ENCODE peak calls at places on chromosomes 1 and 21, in seven cellular contexts. One of them, this sample, is unnamed.

GRCh38 chr1:232904566-232904965 is 45.8 kb upstream of the NTPCR start:
- DNase-seq in mammary epithelial cell: peak
- DNase-seq in colonic mucosa: no peak
- DNase-seq in endothelial cell of umbilical vein: no peak
- DNase-seq in endodermal cell: no peak
- DNase-seq in fibroblast of lung: peak
- DNase-seq in keratinocyte: peak
- DNase-seq in this sample: no peak

GRCh38 chr1:223742861-223743517 is 30.6 kb downstream of the CAPN2 start:
- DNase-seq in colonic mucosa: no peak
- DNase-seq in endothelial cell of umbilical vein: peak
- DNase-seq in mammary epithelial cell: no peak
- DNase-seq in endodermal cell: no peak
- DNase-seq in keratinocyte: no peak
- DNase-seq in fibroblast of lung: no peak
- DNase-seq in this sample: no peak

GRCh38 chr1:107750364-107750959 is 214.5 kb downstream of the VAV3 start:
- DNase-seq in endodermal cell: peak
- DNase-seq in mammary epithelial cell: peak
- DNase-seq in fibroblast of lung: peak
- DNase-seq in keratinocyte: peak
- DNase-seq in colonic mucosa: peak
- DNase-seq in endothelial cell of umbilical vein: peak
- DNase-seq in this sample: peak

GRCh38 chr1:209790286-209791193 is 6.2 kb upstream of the C1orf74 start:
- DNase-seq in keratinocyte: no peak
- DNase-seq in fibroblast of lung: peak
- DNase-seq in colonic mucosa: no peak
- DNase-seq in endodermal cell: no peak
- DNase-seq in endothelial cell of umbilical vein: no peak
- DNase-seq in mammary epithelial cell: no peak
- DNase-seq in this sample: no peak

GRCh38 chr1:1298861-1299685 is 8.7 kb downstream of the ACAP3 start:
- DNase-seq in fibroblast of lung: no peak
- DNase-seq in colonic mucosa: no peak
- DNase-seq in keratinocyte: no peak
- DNase-seq in endothelial cell of umbilical vein: peak
- DNase-seq in endodermal cell: peak
- DNase-seq in mammary epithelial cell: no peak
- DNase-seq in this sample: no peak

GRCh38 chr1:40824591-40825429 is 37.4 kb downstream of the CITED4 start:
- DNase-seq in endodermal cell: peak
- DNase-seq in fibroblast of lung: peak
- DNase-seq in colonic mucosa: no peak
- DNase-seq in endothelial cell of umbilical vein: no peak
- DNase-seq in keratinocyte: no peak
- DNase-seq in mammary epithelial cell: no peak
- DNase-seq in this sample: no peak

GRCh38 chr1:169782596-169782995 is 12.1 kb downstream of the METTL18 start:
- DNase-seq in fibroblast of lung: no peak
- DNase-seq in endodermal cell: no peak
- DNase-seq in endothelial cell of umbilical vein: no peak
- DNase-seq in keratinocyte: no peak
- DNase-seq in colonic mucosa: no peak
- DNase-seq in mammary epithelial cell: no peak
- DNase-seq in this sample: no peak

GRCh38 chr21:32826317-32827167 is 55.0 kb upstream of the PAXBP1 start:
- DNase-seq in keratinocyte: no peak
- DNase-seq in endodermal cell: peak
- DNase-seq in mammary epithelial cell: peak
- DNase-seq in fibroblast of lung: peak
- DNase-seq in colonic mucosa: peak
- DNase-seq in endothelial cell of umbilical vein: peak
- DNase-seq in this sample: peak

GRCh38 chr21:41876396-41876795 is 2.7 kb downstream of the PRDM15 start:
- DNase-seq in mammary epithelial cell: no peak
- DNase-seq in endodermal cell: peak
- DNase-seq in colonic mucosa: no peak
- DNase-seq in endothelial cell of umbilical vein: no peak
- DNase-seq in fibroblast of lung: no peak
- DNase-seq in keratinocyte: no peak
- DNase-seq in this sample: no peak

DNA sequence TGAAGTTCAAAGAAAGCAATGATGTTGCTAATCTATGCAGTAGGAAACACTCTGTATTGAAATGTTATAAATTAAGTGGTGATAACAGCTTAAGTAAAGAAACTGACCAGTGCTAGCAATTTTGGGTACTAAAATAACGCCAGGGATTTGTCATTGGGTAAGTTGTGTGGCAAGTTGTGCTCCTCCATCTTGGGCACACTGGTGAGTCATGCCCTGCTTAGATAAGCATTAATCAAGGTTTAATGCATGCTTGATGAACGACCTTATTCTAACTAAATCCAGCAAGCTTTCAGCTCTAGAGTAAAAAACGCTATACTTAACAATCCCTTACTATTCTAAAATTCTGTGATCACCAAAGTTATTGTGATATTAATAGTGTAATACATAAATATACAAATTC is 25.2 kb downstream of the VAMP4 start:
- DNase-seq in mammary epithelial cell: no peak
- DNase-seq in endothelial cell of umbilical vein: peak
- DNase-seq in fibroblast of lung: peak
- DNase-seq in colonic mucosa: no peak
- DNase-seq in endodermal cell: no peak
- DNase-seq in keratinocyte: no peak
- DNase-seq in this sample: no peak
- H3K9ac ChIP-seq in mammary epithelial cell: no peak
- H3K9ac ChIP-seq in endothelial cell of umbilical vein: no peak
- H3K9ac ChIP-seq in fibroblast of lung: no peak
- H3K9ac ChIP-seq in colonic mucosa: no peak
- H3K9ac ChIP-seq in endodermal cell: no peak
- H3K9ac ChIP-seq in keratinocyte: no peak
- H3K9ac ChIP-seq in this sample: no peak

DNA sequence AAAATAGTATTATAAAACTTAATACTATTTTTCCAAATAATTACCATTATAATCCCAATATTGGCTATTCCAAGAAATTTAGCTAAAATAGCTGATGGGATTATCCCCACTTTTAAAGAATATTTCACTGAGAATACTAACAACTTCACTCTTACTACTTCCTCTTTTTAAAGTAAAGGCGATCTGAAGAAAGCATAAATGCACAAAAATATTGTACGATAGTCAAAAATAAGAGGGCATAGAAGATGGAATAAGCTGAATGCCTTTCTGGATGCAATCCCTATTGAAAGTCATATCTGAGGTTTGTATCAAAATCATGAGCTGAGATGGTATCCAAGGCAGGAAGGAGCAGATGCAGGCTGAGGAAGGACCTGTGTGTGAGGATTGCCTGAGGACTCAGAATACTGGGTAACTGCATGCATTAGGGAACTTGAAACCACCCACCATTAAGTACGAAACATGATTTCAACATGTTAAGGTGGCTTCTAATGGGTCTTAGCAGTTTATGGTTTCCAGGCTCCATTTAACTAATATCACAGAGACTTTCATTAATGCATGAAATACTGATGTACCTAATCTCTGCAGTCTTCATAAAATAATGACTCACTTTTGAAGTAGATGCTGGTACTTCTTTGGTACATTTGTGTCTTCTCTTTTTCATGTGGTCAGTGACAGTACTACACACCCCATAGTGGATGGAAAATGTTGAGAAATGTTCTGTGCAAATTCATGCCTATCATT is 29.6 kb upstream of the RGS1 start:
- DNase-seq in keratinocyte: no peak
- DNase-seq in endothelial cell of umbilical vein: peak
- DNase-seq in fibroblast of lung: no peak
- DNase-seq in colonic mucosa: no peak
- DNase-seq in endodermal cell: no peak
- DNase-seq in mammary epithelial cell: no peak
- DNase-seq in this sample: no peak
- TF ChIP-seq CTCF in keratinocyte: peak
- TF ChIP-seq CTCF in endothelial cell of umbilical vein: no peak
- TF ChIP-seq CTCF in fibroblast of lung: no peak
- TF ChIP-seq CTCF in colonic mucosa: no peak
- TF ChIP-seq CTCF in endodermal cell: peak
- TF ChIP-seq CTCF in mammary epithelial cell: no peak
- TF ChIP-seq CTCF in this sample: no peak

DNA sequence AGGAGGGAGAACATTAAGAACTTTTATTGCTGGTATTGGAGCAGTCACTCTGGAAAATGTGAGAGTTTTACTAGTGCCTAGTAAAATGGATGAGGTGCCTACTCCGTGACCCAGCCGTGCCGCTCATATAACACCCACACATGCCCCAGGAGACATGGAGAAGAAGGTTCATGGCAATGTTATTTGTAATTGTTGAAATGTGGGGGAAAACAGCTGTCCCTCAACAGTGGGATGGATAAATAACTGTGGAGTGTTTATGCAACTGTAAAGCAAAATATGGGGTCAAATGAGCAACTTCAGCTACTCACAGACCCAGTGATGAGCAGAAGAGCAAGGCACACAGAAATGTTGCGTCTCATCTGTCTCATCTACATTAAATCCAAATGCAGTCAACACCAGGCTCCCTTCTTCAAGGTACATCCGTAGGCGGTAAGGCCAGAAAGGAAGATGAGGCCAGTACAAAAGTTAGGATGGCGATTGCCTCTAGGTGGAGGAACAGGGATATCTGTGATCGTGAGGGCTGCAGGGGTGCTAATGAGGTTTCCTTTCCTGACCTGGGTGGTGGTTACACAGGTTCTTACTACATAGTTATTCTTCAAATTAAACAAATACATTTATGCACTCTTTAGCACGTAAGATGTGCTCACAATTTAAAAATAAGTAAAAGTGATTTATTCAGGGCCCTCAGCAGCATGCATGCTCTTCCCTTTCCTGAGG is 1.3 kb upstream of the MYBPH start:
- DNase-seq in endothelial cell of umbilical vein: no peak
- DNase-seq in endodermal cell: no peak
- DNase-seq in colonic mucosa: no peak
- DNase-seq in fibroblast of lung: no peak
- DNase-seq in keratinocyte: no peak
- DNase-seq in mammary epithelial cell: no peak
- DNase-seq in this sample: no peak
- H3K9ac ChIP-seq in endothelial cell of umbilical vein: no peak
- H3K9ac ChIP-seq in endodermal cell: no peak
- H3K9ac ChIP-seq in colonic mucosa: no peak
- H3K9ac ChIP-seq in fibroblast of lung: no peak
- H3K9ac ChIP-seq in keratinocyte: no peak
- H3K9ac ChIP-seq in mammary epithelial cell: no peak
- H3K9ac ChIP-seq in this sample: no peak

GRCh38 chr1:33654267-33654832 is 181.9 kb downstream of the ZSCAN20 start:
- DNase-seq in endodermal cell: peak
- DNase-seq in fibroblast of lung: peak
- DNase-seq in colonic mucosa: no peak
- DNase-seq in mammary epithelial cell: peak
- DNase-seq in endothelial cell of umbilical vein: no peak
- DNase-seq in keratinocyte: no peak
- DNase-seq in this sample: peak
- TF ChIP-seq CTCF in endodermal cell: peak
- TF ChIP-seq CTCF in fibroblast of lung: peak
- TF ChIP-seq CTCF in colonic mucosa: peak
- TF ChIP-seq CTCF in mammary epithelial cell: peak
- TF ChIP-seq CTCF in endothelial cell of umbilical vein: no peak
- TF ChIP-seq CTCF in keratinocyte: peak
- TF ChIP-seq CTCF in this sample: peak

GRCh38 chr1:167905182-167905581 is 8.8 kb downstream of the ADCY10 start:
- DNase-seq in keratinocyte: no peak
- DNase-seq in fibroblast of lung: peak
- DNase-seq in endothelial cell of umbilical vein: peak
- DNase-seq in mammary epithelial cell: no peak
- DNase-seq in endodermal cell: no peak
- DNase-seq in colonic mucosa: no peak
- DNase-seq in this sample: no peak

GRCh38 chr1:167900907-167901306 is 13.0 kb downstream of the ADCY10 start:
- DNase-seq in mammary epithelial cell: no peak
- DNase-seq in endodermal cell: no peak
- DNase-seq in fibroblast of lung: no peak
- DNase-seq in endothelial cell of umbilical vein: no peak
- DNase-seq in colonic mucosa: no peak
- DNase-seq in keratinocyte: no peak
- DNase-seq in this sample: no peak

GRCh38 chr1:167905671-167906070 is 8.3 kb downstream of the ADCY10 start:
- DNase-seq in endothelial cell of umbilical vein: peak
- DNase-seq in endodermal cell: no peak
- DNase-seq in colonic mucosa: no peak
- DNase-seq in fibroblast of lung: no peak
- DNase-seq in mammary epithelial cell: no peak
- DNase-seq in keratinocyte: no peak
- DNase-seq in this sample: no peak

GRCh38 chr1:167909691-167910180 is 4.2 kb downstream of the ADCY10 start:
- DNase-seq in keratinocyte: no peak
- DNase-seq in endodermal cell: no peak
- DNase-seq in colonic mucosa: no peak
- DNase-seq in fibroblast of lung: no peak
- DNase-seq in mammary epithelial cell: no peak
- DNase-seq in endothelial cell of umbilical vein: no peak
- DNase-seq in this sample: no peak

DNA sequence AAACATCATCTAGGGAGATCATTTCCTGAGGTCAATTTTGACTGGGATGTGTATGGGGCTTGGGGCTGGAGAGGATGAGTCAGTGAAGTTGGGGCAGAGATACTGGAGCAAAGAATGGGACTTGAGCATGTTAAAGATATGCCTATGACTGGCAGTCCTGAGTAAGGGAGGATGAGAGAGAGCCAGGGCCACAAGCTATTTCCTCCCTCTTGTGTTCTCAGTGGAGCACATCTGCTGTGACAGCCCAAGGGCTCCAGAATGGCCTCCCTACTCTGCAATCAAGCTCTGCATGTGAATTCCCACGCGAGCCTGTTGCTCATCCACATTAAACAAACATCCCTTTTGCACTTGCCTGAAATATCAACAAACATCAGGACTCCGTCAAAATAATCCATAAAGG is 9.3 kb downstream of the ADCY10 start:
- DNase-seq in colonic mucosa: no peak
- DNase-seq in endodermal cell: no peak
- DNase-seq in fibroblast of lung: peak
- DNase-seq in mammary epithelial cell: peak
- DNase-seq in keratinocyte: no peak
- DNase-seq in endothelial cell of umbilical vein: peak
- DNase-seq in this sample: peak
- H3K9ac ChIP-seq in colonic mucosa: no peak
- H3K9ac ChIP-seq in endodermal cell: no peak
- H3K9ac ChIP-seq in fibroblast of lung: no peak
- H3K9ac ChIP-seq in mammary epithelial cell: no peak
- H3K9ac ChIP-seq in keratinocyte: no peak
- H3K9ac ChIP-seq in endothelial cell of umbilical vein: no peak
- H3K9ac ChIP-seq in this sample: no peak

GRCh38 chr1:159924791-159925712 is at the start of gene TAGLN2:
- DNase-seq in mammary epithelial cell: peak
- DNase-seq in colonic mucosa: peak
- DNase-seq in endothelial cell of umbilical vein: peak
- DNase-seq in keratinocyte: peak
- DNase-seq in endodermal cell: peak
- DNase-seq in fibroblast of lung: peak
- DNase-seq in this sample: peak
- TF ChIP-seq CTCF in mammary epithelial cell: no peak
- TF ChIP-seq CTCF in colonic mucosa: no peak
- TF ChIP-seq CTCF in endothelial cell of umbilical vein: no peak
- TF ChIP-seq CTCF in keratinocyte: no peak
- TF ChIP-seq CTCF in endodermal cell: no peak
- TF ChIP-seq CTCF in fibroblast of lung: no peak
- TF ChIP-seq CTCF in this sample: no peak